ENCODE peak calls at places on chromosomes 12 and 14, in five cellular contexts. N is skeletal muscle cell, Z is LoVo, U is HT1080, V is EH. Q is an unnamed sample.

GRCh38 chr14:52551696-52552062 is 626 bp downstream of the TXNDC16 start:
- DNase-seq in N (no peak), Z (peak; percentile 20), U (peak; percentile 39), V (peak; percentile 28), Q (no peak)

GRCh38 chr14:29528889-29529288 is 398.8 kb downstream of the PRKD1 start:
- DNase-seq in N (no peak), Z (no peak), U (no peak), V (peak; percentile 1), Q (no peak)

GRCh38 chr12:89949457-89950195 is 241.0 kb upstream of the ATP2B1 start:
- DNase-seq in N (peak; percentile 67), Z (peak; percentile 90), U (peak; percentile 94), V (peak; percentile 79), Q (peak; percentile 51)

GRCh38 chr12:77401062-77401461 is 335.7 kb upstream of the E2F7 start:
- DNase-seq in N (no peak), Z (no peak), U (peak; percentile 32), V (no peak), Q (no peak)

GRCh38 chr14:67449096-67449495 is 37.1 kb upstream of the PLEK2 start:
- DNase-seq in N (no peak), Z (no peak), U (no peak), V (no peak), Q (no peak)

GRCh38 chr14:24277606-24278321 is 6.4 kb upstream of the RABGGTA start:
- DNase-seq in N (no peak), Z (no peak), U (no peak), V (no peak), Q (no peak)

GRCh38 chr12:46471404-46471803 is 98.8 kb upstream of the SLC38A2 start:
- DNase-seq in N (no peak), Z (no peak), U (no peak), V (no peak), Q (no peak)

GRCh38 chr14:45185110-45185814 is 49.5 kb downstream of the FANCM start:
- DNase-seq in N (no peak), Z (no peak), U (no peak), V (peak; percentile 34), Q (no peak)

GRCh38 chr14:34714320-34715107 is at the start of gene CFL2:
- DNase-seq in N (no peak), Z (peak; percentile 81), U (peak; percentile 79), V (peak; percentile 88), Q (no peak)

GRCh38 chr14:20682435-20683124 is 1.8 kb upstream of the RNASE4 start:
- DNase-seq in N (peak; percentile 79), Z (peak; percentile 92), U (peak; percentile 86), V (peak; percentile 96), Q (peak; percentile 62)